ENCODE peak calls at places on chromosomes 5 and 9, in six cellular contexts. M, C, K, B, I and Z are unnamed samples.

GRCh38 chr9:18493361-18494015 is 19.5 kb downstream of the ADAMTSL1 start:
- DNase-seq in K (peak; percentile 86), C (no peak), B (no peak), M (no peak), I (no peak), Z (no peak)

GRCh38 chr5:175696139-175696854 is 38.4 kb downstream of the HRH2 start:
- DNase-seq in K (peak; percentile 38), B (no peak), C (peak; percentile 90), I (peak; percentile 77), M (peak; percentile 90), Z (peak; percentile 95)

GRCh38 chr9:5430912-5431311 is 6.8 kb downstream of the PLGRKT start:
- DNase-seq in C (no peak), M (no peak), B (no peak), K (peak; percentile 18), I (no peak), Z (no peak)

GRCh38 chr5:118808441-118808840 is 179.9 kb downstream of the DTWD2 start:
- DNase-seq in M (no peak), I (no peak), C (no peak), B (no peak), K (no peak), Z (no peak)

GRCh38 chr5:34967540-34967939 is 38.2 kb downstream of the DNAJC21 start:
- DNase-seq in I (no peak), B (peak; percentile 35), M (no peak), K (no peak), C (no peak), Z (peak; percentile 9)

GRCh38 chr5:157312492-157312891 is 46.6 kb downstream of the CYFIP2 start:
- DNase-seq in K (peak; percentile 92), M (no peak), C (no peak), I (peak; percentile 69), B (peak; percentile 62), Z (peak; percentile 64)

GRCh38 chr9:37611961-37612360 is 19.6 kb upstream of the TOMM5 start:
- DNase-seq in C (no peak), M (no peak), B (no peak), I (no peak), K (no peak), Z (no peak)

GRCh38 chr5:139251281-139251687 is 42.3 kb upstream of the MATR3 start:
- DNase-seq in B (no peak), M (no peak), K (peak; percentile 48), I (no peak), C (no peak), Z (peak; percentile 22)

GRCh38 chr5:141513021-141513626 is 24.2 kb downstream of the PCDHGC5 start:
- DNase-seq in C (no peak), M (no peak), I (no peak), K (no peak), B (no peak), Z (no peak)

GRCh38 chr9:3960661-3961144 is 339.2 kb downstream of the GLIS3 start:
- DNase-seq in I (no peak), B (no peak), M (no peak), C (no peak), K (peak; percentile 59), Z (no peak)

GRCh38 chr5:147203208-147203607 is 31.6 kb upstream of the STK32A start:
- DNase-seq in C (no peak), B (no peak), K (no peak), I (no peak), M (no peak), Z (no peak)

GRCh38 chr9:120362446-120362845 is 217.5 kb downstream of the CDK5RAP2 start:
- DNase-seq in I (no peak), C (no peak), M (no peak), K (no peak), B (no peak), Z (no peak)

GRCh38 chr9:4955836-4956235 is 29.2 kb upstream of the JAK2 start:
- DNase-seq in M (no peak), I (no peak), K (peak; percentile 72), C (no peak), B (no peak), Z (no peak)

GRCh38 chr9:71793386-71794105 is 25.2 kb upstream of the CEMIP2 start:
- DNase-seq in B (peak; percentile 76), C (no peak), K (peak; percentile 76), I (no peak), M (no peak), Z (no peak)

GRCh38 chr9:137234055-137234697 is 3.5 kb downstream of the SLC34A3 start:
- DNase-seq in I (no peak), B (no peak), K (no peak), M (no peak), C (no peak), Z (no peak)

GRCh38 chr5:91443761-91444467 is 60.8 kb upstream of the ARRDC3 start:
- DNase-seq in B (no peak), C (no peak), M (no peak), K (peak; percentile 84), I (no peak), Z (no peak)

GRCh38 chr5:2754621-2755370 is 3.3 kb upstream of the IRX2 start:
- DNase-seq in K (no peak), M (peak; percentile 61), I (no peak), C (peak; percentile 76), B (no peak), Z (no peak)
- H3K27me3 ChIP-seq in K (no peaks in the 10 kb centered on the region), M (peaks cover 89% of the 10 kb centered on the region), I (no peaks in the 10 kb centered on the region), C (peaks cover 82% of the 10 kb centered on the region), B (peaks cover 32% of the 10 kb centered on the region), Z (peaks cover 69% of the 10 kb centered on the region)

GRCh38 chr5:151078490-151079262 is 2.2 kb downstream of the TNIP1 start:
- DNase-seq in K (no peak), I (no peak), B (no peak), M (no peak), C (peak; percentile 56), Z (peak; percentile 30)

GRCh38 chr5:151074557-151074956 is 6.3 kb downstream of the TNIP1 start:
- DNase-seq in K (no peak), M (no peak), I (no peak), C (peak; percentile 23), B (no peak), Z (no peak)

GRCh38 chr5:151077419-151077818 is 3.4 kb downstream of the TNIP1 start:
- DNase-seq in M (no peak), B (no peak), I (no peak), K (no peak), C (no peak), Z (no peak)

GRCh38 chr5:151075698-151076331 is 5.0 kb downstream of the TNIP1 start:
- DNase-seq in M (peak; percentile 85), I (no peak), K (peak; percentile 93), B (no peak), C (peak; percentile 85), Z (peak; percentile 79)

DNA sequence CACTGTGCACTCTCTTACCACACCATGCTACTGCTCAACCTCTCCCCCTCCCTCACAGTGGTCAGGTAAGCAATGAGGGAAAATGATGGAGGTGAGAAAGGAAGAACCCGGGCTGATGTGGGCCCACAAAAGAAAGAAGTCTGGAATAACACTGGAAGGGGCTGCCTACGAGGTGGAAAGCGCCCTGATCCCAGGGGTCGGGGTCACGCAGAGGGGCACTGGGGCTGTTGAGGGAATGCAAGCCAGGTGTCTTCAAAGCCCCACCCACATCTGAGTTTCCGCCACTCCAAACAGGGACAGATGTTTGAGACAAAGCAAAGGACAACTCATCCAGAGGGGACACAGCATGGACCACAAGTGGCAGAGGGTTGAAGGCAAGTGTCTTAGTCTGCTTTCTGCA is 4.2 kb downstream of the TNIP1 start:
- DNase-seq in M (no peak), C (no peak), B (no peak), K (no peak), I (no peak), Z (no peak)
- H3K27ac ChIP-seq in M (peak overlapping the region; percentile 49), C (peak overlapping the region; percentile 52), B (no peak overlapping the region), K (peak overlapping the region; percentile 94), I (no peak overlapping the region), Z (peak overlapping the region; percentile 89)

GRCh38 chr5:66596791-66597757 is 881 bp downstream of the MAST4 start:
- DNase-seq in M (peak; percentile 59), K (no peak), B (no peak), C (peak; percentile 83), I (no peak), Z (no peak)

GRCh38 chr5:66595877-66596790 is at the start of gene MAST4:
- DNase-seq in B (peak; percentile 50), I (peak; percentile 28), M (peak; percentile 92), C (peak; percentile 97), K (peak; percentile 52), Z (peak; percentile 74)
- H3K27me3 ChIP-seq in B (peaks cover 33% of the 10 kb centered on the region), I (peaks cover 5% of the 10 kb centered on the region), M (peaks cover 20% of the 10 kb centered on the region), C (peaks cover 25% of the 10 kb centered on the region), K (peaks cover 13% of the 10 kb centered on the region), Z (no peaks in the 10 kb centered on the region)

DNA sequence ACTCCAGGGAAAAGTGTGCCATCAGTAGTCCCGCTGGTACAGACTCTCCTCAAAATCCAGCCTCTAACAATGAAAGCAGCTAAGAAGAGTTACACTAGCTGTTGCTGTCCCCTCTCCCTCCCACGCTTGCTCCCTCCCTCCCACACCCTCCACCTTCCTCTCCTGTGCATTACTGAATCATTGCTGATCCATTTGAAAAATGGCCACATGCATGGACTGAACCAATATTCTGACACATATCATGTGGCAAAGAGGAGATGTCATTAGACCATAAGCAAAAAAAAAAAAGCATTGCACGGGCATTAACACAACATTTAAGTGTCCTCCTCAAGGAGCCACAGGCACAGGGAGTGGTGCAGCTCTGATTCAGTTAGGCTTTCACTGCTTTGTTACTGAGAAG is 37.9 kb downstream of the LHFPL2 start:
- DNase-seq in K (no peak), B (no peak), I (no peak), M (no peak), C (no peak), Z (no peak)
- H3K27ac ChIP-seq in K (no peak overlapping the region), B (no peak overlapping the region), I (no peak overlapping the region), M (no peak overlapping the region), C (no peak overlapping the region), Z (no peak overlapping the region)

GRCh38 chr9:81682797-81683196 is 6.5 kb downstream of the TLE1 start:
- DNase-seq in C (no peak), I (no peak), K (peak; percentile 6), M (no peak), B (no peak), Z (peak; percentile 29)

GRCh38 chr9:81683704-81684103 is 5.6 kb downstream of the TLE1 start:
- DNase-seq in I (no peak), M (no peak), C (no peak), K (no peak), B (no peak), Z (no peak)

GRCh38 chr9:81680506-81680905 is 8.8 kb downstream of the TLE1 start:
- DNase-seq in I (no peak), M (no peak), B (no peak), K (no peak), C (no peak), Z (no peak)

GRCh38 chr9:81682177-81682576 is 7.2 kb downstream of the TLE1 start:
- DNase-seq in B (no peak), M (no peak), K (no peak), C (no peak), I (no peak), Z (no peak)

DNA sequence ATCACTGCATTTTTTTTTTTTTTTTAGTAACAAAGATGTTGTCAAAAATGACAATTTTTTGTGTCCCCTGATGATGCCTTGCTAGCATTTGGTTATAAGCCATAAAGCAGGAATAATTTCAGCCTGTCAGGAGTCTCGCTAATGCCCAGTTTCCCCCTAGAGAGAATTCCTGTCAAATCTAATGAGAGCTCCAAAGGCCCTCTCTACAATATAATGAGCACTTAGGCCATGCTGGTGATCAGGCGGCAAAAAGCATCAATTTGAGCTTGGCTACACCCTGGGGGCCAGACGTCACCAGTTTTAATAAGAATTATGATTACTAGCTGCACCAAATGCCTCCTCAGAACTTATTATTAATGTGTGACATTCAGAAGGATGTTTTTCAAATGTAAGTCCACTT is 6.1 kb downstream of the TLE1 start:
- DNase-seq in C (no peak), M (no peak), I (no peak), K (no peak), B (no peak), Z (no peak)
- H3K27me3 ChIP-seq in C (peaks cover 4% of the 10 kb centered on the region), M (no peaks in the 10 kb centered on the region), I (no peaks in the 10 kb centered on the region), K (no peaks in the 10 kb centered on the region), B (no peaks in the 10 kb centered on the region), Z (no peaks in the 10 kb centered on the region)